ENCODE peak calls at places on chromosomes 13 and 19, in six cellular contexts. One of them, this sample, is unnamed.

GRCh38 chr13:27379694-27380596 is 44.5 kb upstream of the GTF3A start:
- DNase-seq in NCI-H2081: peak
- DNase-seq in activated naive CD8-positive, alpha-beta T cell treated with anti-CD3 and anti-CD28 coated beads, Interleukin-2, amount 10 ng/mL, durations not matched to agents 7 days and 5 days: peak
- DNase-seq in HEK293T: peak
- DNase-seq in stimulated activated CD8-positive, alpha-beta memory T cell treated with anti-CD3 and anti-CD28 coated beads, Interleukin-4, amount 100 ng/mL, for 1 hour: peak
- DNase-seq in stimulated activated effector memory CD8-positive, alpha-beta T cell treated with anti-CD3 and anti-CD28 coated beads, Interleukin-12 subunit alpha, Interleukin-12 subunit beta, amount 100 ng/mL, for 72 hours: peak
- DNase-seq in this sample: no peak

GRCh38 chr13:72458701-72459100 is 268.7 kb downstream of the MZT1 start:
- DNase-seq in stimulated activated CD8-positive, alpha-beta memory T cell treated with anti-CD3 and anti-CD28 coated beads, Interleukin-4, amount 100 ng/mL, for 1 hour: no peak
- DNase-seq in activated naive CD8-positive, alpha-beta T cell treated with anti-CD3 and anti-CD28 coated beads, Interleukin-2, amount 10 ng/mL, durations not matched to agents 7 days and 5 days: no peak
- DNase-seq in HEK293T: no peak
- DNase-seq in NCI-H2081: no peak
- DNase-seq in stimulated activated effector memory CD8-positive, alpha-beta T cell treated with anti-CD3 and anti-CD28 coated beads, Interleukin-12 subunit alpha, Interleukin-12 subunit beta, amount 100 ng/mL, for 72 hours: no peak
- DNase-seq in this sample: no peak

GRCh38 chr19:28881616-28882015 is 331.3 kb downstream of the UQCRFS1 start:
- DNase-seq in stimulated activated effector memory CD8-positive, alpha-beta T cell treated with anti-CD3 and anti-CD28 coated beads, Interleukin-12 subunit alpha, Interleukin-12 subunit beta, amount 100 ng/mL, for 72 hours: no peak
- DNase-seq in activated naive CD8-positive, alpha-beta T cell treated with anti-CD3 and anti-CD28 coated beads, Interleukin-2, amount 10 ng/mL, durations not matched to agents 7 days and 5 days: no peak
- DNase-seq in NCI-H2081: no peak
- DNase-seq in HEK293T: no peak
- DNase-seq in stimulated activated CD8-positive, alpha-beta memory T cell treated with anti-CD3 and anti-CD28 coated beads, Interleukin-4, amount 100 ng/mL, for 1 hour: no peak
- DNase-seq in this sample: no peak

GRCh38 chr13:44758595-44759221 is 182.6 kb upstream of the TSC22D1 start:
- DNase-seq in HEK293T: no peak
- DNase-seq in activated naive CD8-positive, alpha-beta T cell treated with anti-CD3 and anti-CD28 coated beads, Interleukin-2, amount 10 ng/mL, durations not matched to agents 7 days and 5 days: no peak
- DNase-seq in stimulated activated CD8-positive, alpha-beta memory T cell treated with anti-CD3 and anti-CD28 coated beads, Interleukin-4, amount 100 ng/mL, for 1 hour: no peak
- DNase-seq in NCI-H2081: peak
- DNase-seq in stimulated activated effector memory CD8-positive, alpha-beta T cell treated with anti-CD3 and anti-CD28 coated beads, Interleukin-12 subunit alpha, Interleukin-12 subunit beta, amount 100 ng/mL, for 72 hours: no peak
- DNase-seq in this sample: no peak

GRCh38 chr19:7920520-7921301 is 573 bp downstream of the SNAPC2 start:
- DNase-seq in activated naive CD8-positive, alpha-beta T cell treated with anti-CD3 and anti-CD28 coated beads, Interleukin-2, amount 10 ng/mL, durations not matched to agents 7 days and 5 days: peak
- DNase-seq in HEK293T: peak
- DNase-seq in NCI-H2081: peak
- DNase-seq in stimulated activated effector memory CD8-positive, alpha-beta T cell treated with anti-CD3 and anti-CD28 coated beads, Interleukin-12 subunit alpha, Interleukin-12 subunit beta, amount 100 ng/mL, for 72 hours: peak
- DNase-seq in stimulated activated CD8-positive, alpha-beta memory T cell treated with anti-CD3 and anti-CD28 coated beads, Interleukin-4, amount 100 ng/mL, for 1 hour: peak
- DNase-seq in this sample: peak

GRCh38 chr19:41706741-41707501 is 1.5 kb upstream of the CEACAM5 start:
- DNase-seq in activated naive CD8-positive, alpha-beta T cell treated with anti-CD3 and anti-CD28 coated beads, Interleukin-2, amount 10 ng/mL, durations not matched to agents 7 days and 5 days: peak
- DNase-seq in NCI-H2081: peak
- DNase-seq in stimulated activated CD8-positive, alpha-beta memory T cell treated with anti-CD3 and anti-CD28 coated beads, Interleukin-4, amount 100 ng/mL, for 1 hour: peak
- DNase-seq in stimulated activated effector memory CD8-positive, alpha-beta T cell treated with anti-CD3 and anti-CD28 coated beads, Interleukin-12 subunit alpha, Interleukin-12 subunit beta, amount 100 ng/mL, for 72 hours: peak
- DNase-seq in HEK293T: peak
- DNase-seq in this sample: peak

GRCh38 chr13:103839460-103839859 is 773.2 kb upstream of the SLC10A2 start:
- DNase-seq in NCI-H2081: no peak
- DNase-seq in HEK293T: no peak
- DNase-seq in activated naive CD8-positive, alpha-beta T cell treated with anti-CD3 and anti-CD28 coated beads, Interleukin-2, amount 10 ng/mL, durations not matched to agents 7 days and 5 days: no peak
- DNase-seq in stimulated activated effector memory CD8-positive, alpha-beta T cell treated with anti-CD3 and anti-CD28 coated beads, Interleukin-12 subunit alpha, Interleukin-12 subunit beta, amount 100 ng/mL, for 72 hours: no peak
- DNase-seq in stimulated activated CD8-positive, alpha-beta memory T cell treated with anti-CD3 and anti-CD28 coated beads, Interleukin-4, amount 100 ng/mL, for 1 hour: no peak
- DNase-seq in this sample: no peak

GRCh38 chr13:31530883-31531282 is 208.4 kb upstream of the RXFP2 start:
- DNase-seq in stimulated activated CD8-positive, alpha-beta memory T cell treated with anti-CD3 and anti-CD28 coated beads, Interleukin-4, amount 100 ng/mL, for 1 hour: no peak
- DNase-seq in stimulated activated effector memory CD8-positive, alpha-beta T cell treated with anti-CD3 and anti-CD28 coated beads, Interleukin-12 subunit alpha, Interleukin-12 subunit beta, amount 100 ng/mL, for 72 hours: no peak
- DNase-seq in HEK293T: no peak
- DNase-seq in NCI-H2081: no peak
- DNase-seq in activated naive CD8-positive, alpha-beta T cell treated with anti-CD3 and anti-CD28 coated beads, Interleukin-2, amount 10 ng/mL, durations not matched to agents 7 days and 5 days: no peak
- DNase-seq in this sample: no peak

GRCh38 chr19:31286491-31286890 is 62.7 kb downstream of the TSHZ3 start:
- DNase-seq in NCI-H2081: no peak
- DNase-seq in stimulated activated effector memory CD8-positive, alpha-beta T cell treated with anti-CD3 and anti-CD28 coated beads, Interleukin-12 subunit alpha, Interleukin-12 subunit beta, amount 100 ng/mL, for 72 hours: no peak
- DNase-seq in activated naive CD8-positive, alpha-beta T cell treated with anti-CD3 and anti-CD28 coated beads, Interleukin-2, amount 10 ng/mL, durations not matched to agents 7 days and 5 days: no peak
- DNase-seq in HEK293T: no peak
- DNase-seq in stimulated activated CD8-positive, alpha-beta memory T cell treated with anti-CD3 and anti-CD28 coated beads, Interleukin-4, amount 100 ng/mL, for 1 hour: no peak
- DNase-seq in this sample: no peak